ENCODE peak calls at places on chromosomes 1 and 21, in four cellular contexts. U is hypothalamus; V is activated CD8-positive, alpha-beta memory T cell treated with anti-CD3 and anti-CD28 coated beads for 24 hours; I is GF-D8. P is an unnamed sample.

GRCh38 chr1:221809101-221810029 is 67.5 kb upstream of the DUSP10 start:
- DNase-seq in U (no peak), V (no peak), I (no peak), P (no peak)

GRCh38 chr1:9826616-9827015 is 2.9 kb upstream of the CLSTN1 start:
- DNase-seq in I (no peak), U (no peak), V (no peak), P (no peak)

GRCh38 chr1:98797506-98797905 is 136.0 kb downstream of the SNX7 start:
- DNase-seq in U (no peak), I (no peak), V (no peak), P (no peak)

GRCh38 chr1:156233421-156234127 is 8.4 kb upstream of the BGLAP start:
- DNase-seq in U (no peak), V (no peak), I (no peak), P (no peak)

GRCh38 chr1:90371106-90371813 is 345.8 kb downstream of the BARHL2 start:
- DNase-seq in I (no peak), V (no peak), U (no peak), P (no peak)

GRCh38 chr1:78081980-78082860 is 36.5 kb downstream of the GIPC2 start:
- DNase-seq in U (no peak), V (no peak), I (no peak), P (no peak)

GRCh38 chr1:85278853-85279314 is 2.5 kb upstream of the BCL10 start:
- DNase-seq in U (peak), V (no peak), I (no peak), P (no peak)

GRCh38 chr1:170929412-170929834 is 5.9 kb upstream of the MROH9 start:
- DNase-seq in U (no peak), I (no peak), V (no peak), P (no peak)

GRCh38 chr1:230629511-230629910 is 12.8 kb upstream of the COG2 start:
- DNase-seq in V (no peak), U (no peak), I (no peak), P (no peak)

GRCh38 chr1:203800001-203800400 is 4.6 kb downstream of the ZBED6 start:
- DNase-seq in V (no peak), I (no peak), U (no peak), P (no peak)

GRCh38 chr1:59389847-59390246 is 93.0 kb downstream of the FGGY start:
- DNase-seq in V (no peak), U (no peak), I (no peak), P (no peak)

GRCh38 chr1:188937965-188938551 is 1539.6 kb downstream of the BRINP3 start:
- DNase-seq in U (no peak), I (no peak), V (no peak), P (no peak)

GRCh38 chr1:85049735-85050166 is 1.5 kb upstream of the MCOLN3 start:
- DNase-seq in U (no peak), V (no peak), I (no peak), P (no peak)

GRCh38 chr1:164704954-164705353 is 146.0 kb downstream of the PBX1 start:
- DNase-seq in V (no peak), I (no peak), U (no peak), P (no peak)

GRCh38 chr1:169493251-169493650 is 7.5 kb upstream of the SLC19A2 start:
- DNase-seq in V (no peak), U (no peak), I (no peak), P (no peak)

GRCh38 chr1:155009221-155009711 is 6.7 kb downstream of the ZBTB7B start:
- DNase-seq in I (no peak), U (no peak), V (no peak), P (no peak)

GRCh38 chr1:64495878-64496277 is 25.9 kb downstream of the CACHD1 start:
- DNase-seq in U (no peak), I (no peak), V (no peak), P (no peak)

GRCh38 chr21:32386195-32386870 is 6.5 kb downstream of the URB1 start:
- DNase-seq in V (no peak), U (no peak), I (no peak), P (no peak)

GRCh38 chr1:10648689-10649483 is 147.6 kb downstream of the CASZ1 start:
- DNase-seq in V (no peak), U (no peak), I (no peak), P (no peak)

GRCh38 chr1:33612877-33613487 is 140.5 kb downstream of the ZSCAN20 start:
- DNase-seq in V (no peak), I (no peak), U (no peak), P (peak)

GRCh38 chr1:18373882-18374493 is 106.7 kb upstream of the KLHDC7A start:
- DNase-seq in V (no peak), I (no peak), U (no peak), P (no peak)

GRCh38 chr1:213393860-213394259 is 342.8 kb downstream of the RPS6KC1 start:
- DNase-seq in U (no peak), I (no peak), V (no peak), P (no peak)

GRCh38 chr1:24742090-24742938 is 2.9 kb upstream of the CLIC4 start:
- DNase-seq in I (no peak), V (no peak), U (no peak), P (no peak)

GRCh38 chr1:110196917-110197782 is 13.0 kb upstream of the KCNC4 start:
- DNase-seq in I (no peak), V (peak), U (no peak), P (no peak)

GRCh38 chr1:186775881-186776560 is 52.7 kb upstream of the PLA2G4A start:
- DNase-seq in U (no peak), V (no peak), I (peak), P (no peak)

GRCh38 chr1:42173961-42174715 is 9.6 kb upstream of the GUCA2A start:
- DNase-seq in I (no peak), U (no peak), V (no peak), P (no peak)

GRCh38 chr1:235468970-235469369 is 35.3 kb downstream of the B3GALNT2 start:
- DNase-seq in V (no peak), U (no peak), I (no peak), P (no peak)

GRCh38 chr1:164611754-164612642 is 53.0 kb downstream of the PBX1 start:
- DNase-seq in I (no peak), U (no peak), V (no peak), P (no peak)

GRCh38 chr1:33424610-33425009 is 6.3 kb downstream of the PHC2 start:
- DNase-seq in U (no peak), I (no peak), V (no peak), P (no peak)

GRCh38 chr1:240190881-240191385 is 99.2 kb downstream of the FMN2 start:
- DNase-seq in V (no peak), U (no peak), I (no peak), P (peak)

GRCh38 chr1:94634977-94635416 is 93.4 kb upstream of the F3 start:
- DNase-seq in I (no peak), V (no peak), U (no peak), P (no peak)

GRCh38 chr1:116693759-116694482 is 26.4 kb upstream of the IGSF3 start:
- DNase-seq in V (no peak), U (no peak), I (no peak), P (no peak)

GRCh38 chr1:58545591-58546519 is 671 bp downstream of the OMA1 start:
- DNase-seq in U (peak), I (peak), V (peak), P (peak)

GRCh38 chr1:216456682-216457081 is 33.4 kb upstream of the USH2A start:
- DNase-seq in U (no peak), V (no peak), I (no peak), P (no peak)

P was measured in nucleus accumbens.